ENCODE peak calls at places on chromosomes 5 and 9, in ten cellular contexts. C is substantia nigra; M is thyroid gland; H is ELR; J is aorta; W is ureter; T is T-helper 2 cell; O is GM20000; E is stimulated activated CD4-positive, alpha-beta T cell treated with anti-CD3 and anti-CD28 coated beads, Interleukin-2, amount 100 ng/mL, for 4 hours; L is COR-L47. Q is an unnamed sample.
A peak's percentile ranks its signal among the peaks of the same experiment; 100 is the strongest.

GRCh38 chr5:132273631-132274030 is 16.1 kb downstream of the PDLIM4 start:
- DNase-seq in H (no peak), T (no peak), L (no peak), C (no peak), E (no peak), J (no peak), M (peak; percentile 20), O (no peak), W (no peak), Q (no peak)

GRCh38 chr5:172356047-172356446 is 72.5 kb upstream of the UBTD2 start:
- DNase-seq in L (no peak), J (no peak), M (no peak), O (no peak), H (no peak), W (no peak), C (no peak), E (no peak), T (no peak), Q (no peak)

GRCh38 chr5:172365948-172366608 is 82.5 kb upstream of the UBTD2 start:
- DNase-seq in M (no peak), J (no peak), W (no peak), L (no peak), H (no peak), E (no peak), C (no peak), O (no peak), T (no peak), Q (peak; percentile 11)

GRCh38 chr5:2656186-2656585 is 95.3 kb downstream of the IRX2 start:
- DNase-seq in L (no peak), E (no peak), J (no peak), O (no peak), W (no peak), C (no peak), M (no peak), T (no peak), H (peak; percentile 0), Q (no peak)

GRCh38 chr5:42811591-42812392 is at the start of gene SELENOP:
- DNase-seq in C (no peak), M (peak; percentile 54), J (no peak), W (peak; percentile 56), E (no peak), T (no peak), H (no peak), O (no peak), L (peak; percentile 3), Q (peak; percentile 79)

GRCh38 chr5:141478321-141478945 is 2.7 kb downstream of the PCDHGC3 start:
- DNase-seq in H (no peak), O (no peak), M (peak; percentile 89), C (no peak), J (no peak), E (no peak), L (no peak), T (no peak), W (peak; percentile 68), Q (no peak)

GRCh38 chr9:135300346-135301141 is 179.0 kb upstream of the PPP1R26 start:
- DNase-seq in L (no peak), H (no peak), C (no peak), M (peak; percentile 13), J (no peak), T (no peak), E (no peak), O (no peak), W (peak; percentile 30), Q (no peak)

GRCh38 chr5:83741571-83741970 is 20.9 kb upstream of the HAPLN1 start:
- DNase-seq in E (no peak), W (no peak), H (no peak), C (no peak), L (no peak), J (no peak), T (no peak), O (no peak), M (no peak), Q (no peak)

GRCh38 chr9:120324996-120325642 is 254.8 kb downstream of the CDK5RAP2 start:
- DNase-seq in H (no peak), E (no peak), L (no peak), J (no peak), M (no peak), W (no peak), T (no peak), C (no peak), O (no peak), Q (peak; percentile 87)

GRCh38 chr5:91586232-91586631 is 203.1 kb upstream of the ARRDC3 start:
- DNase-seq in L (no peak), H (no peak), E (no peak), O (no peak), M (no peak), C (no peak), J (no peak), W (no peak), T (no peak), Q (no peak)

GRCh38 chr5:141877478-141878185 is 578 bp downstream of the PCDH1 start:
- DNase-seq in L (no peak), J (peak; percentile 74), E (no peak), C (no peak), T (no peak), M (peak; percentile 41), W (no peak), H (peak; percentile 24), O (no peak), Q (peak; percentile 55)

GRCh38 chr9:27888661-27889295 is 315.5 kb upstream of the C9orf72 start:
- DNase-seq in W (no peak), T (no peak), L (no peak), H (peak; percentile 10), O (peak; percentile 18), M (peak; percentile 22), E (no peak), J (no peak), C (no peak), Q (no peak)

GRCh38 chr5:179780343-179780742 is 13.4 kb upstream of the LTC4S start:
- DNase-seq in L (no peak), O (no peak), T (no peak), W (no peak), J (no peak), E (no peak), H (no peak), M (no peak), C (no peak), Q (no peak)

Q was measured in NCI-H1417.